ENCODE peak calls at places on chromosomes 2 and 18, in seven cellular contexts. B, Z, J, Y, U, L and G are unnamed samples.

GRCh38 chr2:222733470-222733845 is 62.0 kb downstream of the MOGAT1 start:
- DNase-seq in B (no peak), Z (no peak), J (no peak), Y (no peak), U (no peak), L (no peak), G (no peak)

GRCh38 chr18:49899647-49900330 is 86.5 kb upstream of the ACAA2 start:
- DNase-seq in B (no peak), Z (no peak), J (no peak), Y (no peak), U (no peak), L (no peak), G (no peak)

GRCh38 chr2:20225294-20226151 is 593 bp upstream of the SDC1 start:
- DNase-seq in B (peak), Z (no peak), J (no peak), Y (peak), U (peak), L (no peak), G (peak)

GRCh38 chr2:224242543-224242942 is 159.4 kb downstream of the FAM124B start:
- DNase-seq in B (no peak), Z (peak), J (no peak), Y (no peak), U (no peak), L (no peak), G (no peak)

GRCh38 chr18:63247506-63248394 is 71.8 kb downstream of the BCL2 start:
- DNase-seq in B (no peak), Z (no peak), J (no peak), Y (no peak), U (no peak), L (no peak), G (no peak)

GRCh38 chr2:240822280-240822847 is 2.3 kb upstream of the KIF1A start:
- DNase-seq in B (no peak), Z (no peak), J (no peak), Y (no peak), U (no peak), L (no peak), G (no peak)

GRCh38 chr2:64720543-64721325 is 67.0 kb upstream of the SERTAD2 start:
- DNase-seq in B (no peak), Z (no peak), J (no peak), Y (no peak), U (no peak), L (no peak), G (no peak)

GRCh38 chr2:217434183-217434620 is 568.6 kb downstream of the TNS1 start:
- DNase-seq in B (peak), Z (peak), J (peak), Y (peak), U (peak), L (peak), G (peak)

GRCh38 chr2:176822060-176822459 is 390.5 kb upstream of the HNRNPA3 start:
- DNase-seq in B (no peak), Z (no peak), J (no peak), Y (no peak), U (no peak), L (no peak), G (no peak)

GRCh38 chr2:84833481-84834150 is 47.3 kb downstream of the TRABD2A start:
- DNase-seq in B (no peak), Z (no peak), J (no peak), Y (no peak), U (no peak), L (no peak), G (no peak)

GRCh38 chr2:240465765-240466578 is 30.5 kb downstream of the GPC1 start:
- DNase-seq in B (no peak), Z (no peak), J (no peak), Y (no peak), U (no peak), L (peak), G (no peak)

GRCh38 chr2:229660951-229661350 is 53.4 kb downstream of the DNER start:
- DNase-seq in B (no peak), Z (peak), J (no peak), Y (no peak), U (no peak), L (no peak), G (no peak)

GRCh38 chr2:169301596-169302330 is 60.6 kb downstream of the LRP2 start:
- DNase-seq in B (no peak), Z (no peak), J (no peak), Y (no peak), U (no peak), L (no peak), G (no peak)

GRCh38 chr18:37392648-37393047 is 172.9 kb downstream of the CELF4 start:
- DNase-seq in B (no peak), Z (no peak), J (no peak), Y (no peak), U (no peak), L (no peak), G (no peak)

GRCh38 chr18:9914334-9914583 is 443 bp downstream of the VAPA start:
- DNase-seq in B (no peak), Z (no peak), J (no peak), Y (no peak), U (no peak), L (no peak), G (no peak)

GRCh38 chr2:86788881-86789686 is 1.6 kb downstream of the CD8A start:
- DNase-seq in B (peak), Z (no peak), J (no peak), Y (no peak), U (no peak), L (peak), G (no peak)

GRCh38 chr2:190649035-190649797 is at the start of gene NAB1:
- DNase-seq in B (peak), Z (peak), J (no peak), Y (peak), U (peak), L (peak), G (no peak)

GRCh38 chr2:144152817-144153271 is 367.1 kb downstream of the ZEB2 start:
- DNase-seq in B (no peak), Z (peak), J (no peak), Y (no peak), U (peak), L (no peak), G (no peak)

GRCh38 chr2:203869610-203870042 is 2.1 kb downstream of the CTLA4 start:
- DNase-seq in B (peak), Z (no peak), J (no peak), Y (no peak), U (no peak), L (peak), G (no peak)

GRCh38 chr2:120053891-120054290 is 41.0 kb downstream of the EPB41L5 start:
- DNase-seq in B (no peak), Z (peak), J (no peak), Y (no peak), U (no peak), L (no peak), G (no peak)

GRCh38 chr2:121530210-121530562 is 494 bp upstream of the RNU4ATAC start:
- DNase-seq in B (no peak), Z (peak), J (peak), Y (peak), U (peak), L (no peak), G (no peak)

GRCh38 chr2:84904717-84905174 is 710 bp upstream of the TMSB10 start:
- DNase-seq in B (peak), Z (peak), J (no peak), Y (no peak), U (peak), L (no peak), G (no peak)

GRCh38 chr18:66495844-66496243 is 108.0 kb downstream of the CDH19 start:
- DNase-seq in B (peak), Z (peak), J (no peak), Y (no peak), U (peak), L (no peak), G (peak)

GRCh38 chr18:77151791-77152517 is 19.4 kb upstream of the MBP start:
- DNase-seq in B (no peak), Z (no peak), J (no peak), Y (no peak), U (no peak), L (no peak), G (no peak)

GRCh38 chr2:56811401-56811800 is 627.6 kb downstream of the CCDC85A start:
- DNase-seq in B (no peak), Z (no peak), J (no peak), Y (no peak), U (peak), L (no peak), G (no peak)

GRCh38 chr18:58639751-58640427 is 11.0 kb upstream of the ALPK2 start:
- DNase-seq in B (no peak), Z (peak), J (peak), Y (no peak), U (no peak), L (no peak), G (peak)

GRCh38 chr18:21897811-21898210 is 157.2 kb downstream of the MIB1 start:
- DNase-seq in B (peak), Z (peak), J (no peak), Y (peak), U (peak), L (peak), G (peak)

GRCh38 chr2:205902041-205902898 is 183.7 kb downstream of the INO80D start:
- DNase-seq in B (no peak), Z (no peak), J (no peak), Y (no peak), U (no peak), L (no peak), G (no peak)

GRCh38 chr2:6828299-6828584 is 37.5 kb downstream of the CMPK2 start:
- DNase-seq in B (no peak), Z (peak), J (no peak), Y (no peak), U (peak), L (no peak), G (no peak)

GRCh38 chr2:69164379-69164778 is 151.4 kb downstream of the ANTXR1 start:
- DNase-seq in B (no peak), Z (peak), J (peak), Y (no peak), U (peak), L (no peak), G (no peak)

GRCh38 chr18:22883827-22884226 is 49.3 kb upstream of the RBBP8 start:
- DNase-seq in B (no peak), Z (no peak), J (no peak), Y (no peak), U (no peak), L (no peak), G (no peak)